ENCODE peak calls at places on chromosomes 3 and 15, in eight cellular contexts. H is NCI-H2171 treated with DMSO at 0.1 percent for 48 hours; X is effector memory CD8-positive, alpha-beta T cell; P is stimulated activated CD4-positive, alpha-beta T cell treated with anti-CD3 and anti-CD28 coated beads, Interleukin-15, amount 100 ng/mL, for 1 hour; Y is NCI-H1417; Z is Right ventricle myocardium superior; O is NCI-H1092; V is iris pigment epithelial cell. K is an unnamed sample.

GRCh38 chr3:160686955-160687535 is 10.1 kb downstream of the ARL14 start:
- DNase-seq in P (no peak), Z (no peak), V (peak; percentile 26), O (no peak), X (no peak), H (peak; percentile 54), Y (no peak), K (peak; percentile 25)

GRCh38 chr15:39774688-39775267 is 7.9 kb downstream of the FSIP1 start:
- DNase-seq in Z (no peak), Y (no peak), P (no peak), X (peak; percentile 11), H (no peak), O (no peak), V (no peak), K (no peak)

GRCh38 chr3:131699001-131699400 is 196.2 kb upstream of the MRPL3 start:
- DNase-seq in Y (no peak), Z (no peak), H (no peak), V (peak; percentile 5), X (no peak), O (no peak), P (no peak), K (no peak)

GRCh38 chr3:29906906-29907305 is 626.0 kb downstream of the RBMS3 start:
- DNase-seq in X (no peak), P (no peak), H (no peak), O (no peak), V (no peak), Y (no peak), Z (no peak), K (no peak)

GRCh38 chr3:39443530-39443929 is 23.9 kb upstream of the MOBP start:
- DNase-seq in Z (no peak), X (no peak), H (no peak), P (no peak), V (no peak), Y (no peak), O (no peak), K (no peak)

GRCh38 chr3:104909721-104910120 is 457.0 kb upstream of the ALCAM start:
- DNase-seq in Y (peak; percentile 6), P (no peak), V (peak; percentile 51), X (no peak), Z (no peak), H (peak; percentile 91), O (peak; percentile 10), K (no peak)

GRCh38 chr3:9499455-9500107 is 54.0 kb downstream of the LHFPL4 start:
- DNase-seq in O (no peak), H (no peak), X (no peak), P (no peak), Z (no peak), V (no peak), Y (no peak), K (no peak)

GRCh38 chr3:99867594-99868437 is 50.2 kb downstream of the CMSS1 start:
- DNase-seq in H (no peak), V (no peak), X (no peak), P (no peak), Z (no peak), Y (no peak), O (no peak), K (no peak)

GRCh38 chr3:159845737-159846136 is 142.9 kb upstream of the IL12A start:
- DNase-seq in Y (no peak), V (no peak), X (no peak), O (no peak), Z (no peak), P (no peak), H (no peak), K (no peak)

GRCh38 chr3:50269977-50270413 is 1.0 kb downstream of the SEMA3B start:
- DNase-seq in Y (no peak), X (no peak), V (no peak), Z (no peak), H (no peak), P (no peak), O (no peak), K (no peak)

GRCh38 chr15:75599396-75599795 is 20.3 kb upstream of the PTPN9 start:
- DNase-seq in P (no peak), X (no peak), O (no peak), H (no peak), V (no peak), Z (no peak), Y (no peak), K (no peak)

GRCh38 chr3:84960994-84961393 is 2.2 kb downstream of the CADM2 start:
- DNase-seq in Y (no peak), Z (no peak), O (no peak), H (no peak), P (no peak), V (no peak), X (no peak), K (no peak)

GRCh38 chr3:184050217-184050847 is 2.5 kb upstream of the HTR3C start:
- DNase-seq in X (no peak), V (no peak), P (no peak), Y (peak; percentile 26), O (no peak), Z (no peak), H (peak; percentile 27), K (no peak)

GRCh38 chr3:189995129-189995528 is 125.6 kb downstream of the P3H2 start:
- DNase-seq in P (no peak), Y (no peak), V (peak; percentile 73), X (no peak), O (no peak), H (peak; percentile 95), Z (no peak), K (no peak)

GRCh38 chr3:31277582-31277981 is 255.1 kb upstream of the STT3B start:
- DNase-seq in H (no peak), V (no peak), P (no peak), X (no peak), Y (no peak), Z (no peak), O (no peak), K (no peak)

GRCh38 chr15:65423150-65423976 is 616 bp upstream of the IGDCC4 start:
- DNase-seq in V (no peak), H (no peak), Y (no peak), X (no peak), P (no peak), O (no peak), Z (no peak), K (no peak)

GRCh38 chr3:98556164-98557130 is 24.7 kb downstream of the GPR15 start:
- DNase-seq in V (no peak), Z (no peak), H (no peak), P (peak; percentile 42), Y (no peak), X (no peak), O (no peak), K (peak; percentile 54)

GRCh38 chr3:184211718-184212117 is 17.7 kb upstream of the VWA5B2 start:
- DNase-seq in P (no peak), H (no peak), V (no peak), Y (no peak), Z (no peak), X (no peak), O (no peak), K (no peak)

GRCh38 chr3:13509816-13510192 is 29.7 kb downstream of the HDAC11 start:
- DNase-seq in V (no peak), Y (no peak), X (no peak), H (no peak), O (no peak), P (no peak), Z (peak; percentile 18), K (no peak)

GRCh38 chr3:34387831-34388564 is 589.6 kb downstream of the PDCD6IP start:
- DNase-seq in P (no peak), X (no peak), O (no peak), Z (no peak), V (no peak), H (peak; percentile 80), Y (no peak), K (no peak)

GRCh38 chr15:51190424-51191068 is 95.8 kb upstream of the TNFAIP8L3 start:
- DNase-seq in X (no peak), Z (peak; percentile 68), P (no peak), H (no peak), O (no peak), V (no peak), Y (no peak), K (no peak)

GRCh38 chr3:38613426-38613825 is 36.1 kb downstream of the SCN5A start:
- DNase-seq in X (no peak), P (no peak), H (no peak), Y (no peak), Z (no peak), V (no peak), O (no peak), K (no peak)

GRCh38 chr15:99071091-99071680 is 33.7 kb upstream of the SYNM start:
- DNase-seq in H (no peak), V (no peak), X (no peak), O (no peak), P (no peak), Z (no peak), Y (no peak), K (no peak)

K was measured in GM13977.